ENCODE peak calls at places on chromosome 5, in eight cellular contexts. R is cardiac fibroblast; J is dorsolateral prefrontal cortex; D is heart right ventricle; C is WTC11; B is GM23338; X is nephron progenitor cell; Z is CD8-positive, alpha-beta T cell. N is an unnamed sample.

GRCh38 chr5:67639311-67639710 is 442.7 kb upstream of the CD180 start:
- DNase-seq in B (peak; percentile 15), X (no peak), R (no peak), Z (no peak), C (no peak), J (no peak), D (peak; percentile 37), N (no peak)

GRCh38 chr5:163948086-163948666 is 442.8 kb downstream of the MAT2B start:
- DNase-seq in B (no peak), Z (no peak), X (no peak), R (no peak), J (no peak), C (no peak), D (no peak), N (no peak)

GRCh38 chr5:111385970-111386831 is 126.1 kb downstream of the STARD4 start:
- DNase-seq in B (no peak), J (no peak), Z (no peak), C (no peak), R (no peak), D (no peak), X (no peak), N (no peak)

GRCh38 chr5:106877881-106878280 is 792.9 kb downstream of the EFNA5 start:
- DNase-seq in X (no peak), B (no peak), D (no peak), R (no peak), C (no peak), J (no peak), Z (no peak), N (no peak)

GRCh38 chr5:178383919-178384814 is 151.6 kb upstream of the PHYKPL start:
- DNase-seq in C (peak; percentile 40), J (no peak), Z (no peak), B (peak; percentile 47), D (peak; percentile 27), R (no peak), X (peak; percentile 39), N (no peak)

GRCh38 chr5:140977003-140977402 is 10.7 kb downstream of the PCDHAC2 start:
- DNase-seq in B (no peak), C (no peak), R (no peak), J (no peak), X (no peak), D (no peak), Z (no peak), N (no peak)

GRCh38 chr5:14107536-14107935 is 35.6 kb upstream of the TRIO start:
- DNase-seq in Z (no peak), C (no peak), R (no peak), B (no peak), J (no peak), D (no peak), X (no peak), N (no peak)

GRCh38 chr5:145585-146323 is 45.5 kb upstream of the LRRC14B start:
- DNase-seq in X (no peak), D (no peak), R (no peak), C (no peak), Z (no peak), B (no peak), J (no peak), N (no peak)

GRCh38 chr5:178389796-178390195 is 157.2 kb upstream of the PHYKPL start:
- DNase-seq in X (no peak), Z (no peak), D (no peak), C (no peak), R (no peak), J (peak; percentile 25), B (no peak), N (no peak)

GRCh38 chr5:180799902-180800801 is 2.5 kb downstream of the MGAT1 start:
- DNase-seq in Z (no peak), J (no peak), X (no peak), D (no peak), R (peak; percentile 52), B (no peak), C (no peak), N (no peak)

GRCh38 chr5:180798193-180798592 is 4.4 kb downstream of the MGAT1 start:
- DNase-seq in R (no peak), X (no peak), J (no peak), B (no peak), D (no peak), Z (no peak), C (no peak), N (no peak)

GRCh38 chr5:180797256-180798192 is 5.1 kb downstream of the MGAT1 start:
- DNase-seq in X (no peak), B (no peak), D (no peak), R (no peak), Z (no peak), C (no peak), J (no peak), N (no peak)

GRCh38 chr5:180801596-180802324 is 846 bp downstream of the MGAT1 start:
- DNase-seq in C (no peak), X (no peak), R (no peak), Z (no peak), J (no peak), B (no peak), D (no peak), N (no peak)

GRCh38 chr5:180799194-180799593 is 3.4 kb downstream of the MGAT1 start:
- DNase-seq in D (no peak), J (no peak), X (peak; percentile 50), C (peak; percentile 79), R (no peak), B (peak; percentile 81), Z (no peak), N (no peak)
- TF ChIP-seq CTCF in D (no peak), J (no peak), X (peak; percentile 32), C (peak; percentile 28), R (peak; percentile 15), B (peak; percentile 68), Z (no peak), N (no peak)

DNA sequence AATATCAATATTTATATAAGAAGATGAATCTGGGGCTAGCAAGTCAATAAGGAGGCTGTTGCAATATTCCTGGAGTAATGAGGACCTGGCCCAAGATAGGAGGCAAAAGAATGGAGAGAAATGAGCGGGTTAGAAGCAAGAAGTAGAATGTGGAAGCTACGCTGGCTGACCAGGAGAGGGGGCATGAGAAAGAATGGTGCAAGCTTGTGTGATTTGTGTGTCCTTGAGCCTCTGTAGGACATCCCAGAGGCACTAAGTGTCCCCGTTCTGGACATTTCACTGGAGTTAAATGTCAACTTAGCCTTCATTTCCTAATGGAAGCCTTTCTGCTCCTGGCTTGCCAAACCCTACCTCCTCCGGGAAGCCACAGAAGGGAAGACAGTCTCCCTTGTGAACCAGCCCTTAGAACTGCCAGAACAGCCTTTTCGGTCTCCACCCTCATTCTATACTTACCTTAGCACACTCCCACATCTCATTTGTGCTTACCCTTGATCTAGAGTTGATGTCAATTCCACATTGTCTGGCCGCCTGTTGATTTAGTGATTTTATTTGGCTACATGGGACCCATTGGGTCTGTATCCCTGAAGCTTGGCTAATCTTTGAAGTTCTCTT is 6.7 kb upstream of the PDE6A start:
- DNase-seq in C (no peak), Z (no peak), D (no peak), B (peak; percentile 48), X (no peak), R (no peak), J (no peak), N (no peak)
- TF ChIP-seq CTCF in C (no peak), Z (no peak), D (no peak), B (peak; percentile 33), X (no peak), R (peak; percentile 7), J (no peak), N (no peak)

DNA sequence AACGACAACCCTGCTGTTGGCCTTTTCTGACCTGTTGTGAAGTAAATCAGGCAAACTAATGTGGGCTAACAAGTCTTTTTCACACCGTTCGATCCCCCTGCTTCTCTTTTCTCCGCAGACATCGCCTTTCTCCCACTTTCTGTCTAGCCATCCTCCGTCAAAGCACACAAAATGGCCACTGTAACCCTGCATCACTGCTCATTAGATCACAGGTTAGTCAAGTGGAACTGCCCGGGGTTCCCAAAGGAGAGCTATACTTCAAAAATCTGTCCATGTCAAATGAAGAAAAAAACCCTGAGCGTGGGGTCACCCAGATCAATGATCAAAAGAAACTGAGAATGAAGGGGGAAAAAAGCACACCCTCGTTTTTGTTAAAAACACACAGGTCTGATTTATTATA is 212.1 kb downstream of the ARL15 start:
- DNase-seq in R (no peak), Z (no peak), D (no peak), B (peak; percentile 15), C (no peak), X (peak; percentile 42), J (no peak), N (no peak)
- TF ChIP-seq CTCF in R (no peak), Z (no peak), D (no peak), B (no peak), C (no peak), X (no peak), J (no peak), N (no peak)

DNA sequence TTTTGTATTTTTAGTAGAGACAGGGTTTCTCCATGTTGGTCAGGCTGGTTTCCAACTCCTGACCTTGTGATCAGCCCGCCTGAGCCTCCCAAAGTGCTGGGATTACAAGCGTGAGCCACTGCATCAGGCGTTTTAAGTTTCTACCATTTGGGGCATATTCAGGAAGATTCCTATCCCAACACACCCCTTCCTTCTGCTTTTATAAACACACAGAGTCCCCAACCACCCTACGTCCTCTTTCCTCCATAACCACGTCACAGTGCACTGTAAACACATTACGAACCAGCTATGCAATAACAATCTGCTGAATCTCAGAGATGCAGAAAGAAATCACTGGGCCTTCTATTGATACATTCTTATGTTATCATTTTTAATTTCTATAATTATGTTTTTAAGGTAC is 60.0 kb downstream of the KCNIP1 start:
- DNase-seq in J (no peak), Z (no peak), X (no peak), C (no peak), D (no peak), R (no peak), B (no peak), N (no peak)
- TF ChIP-seq CTCF in J (no peak), Z (no peak), X (no peak), C (no peak), D (no peak), R (no peak), B (no peak), N (no peak)

DNA sequence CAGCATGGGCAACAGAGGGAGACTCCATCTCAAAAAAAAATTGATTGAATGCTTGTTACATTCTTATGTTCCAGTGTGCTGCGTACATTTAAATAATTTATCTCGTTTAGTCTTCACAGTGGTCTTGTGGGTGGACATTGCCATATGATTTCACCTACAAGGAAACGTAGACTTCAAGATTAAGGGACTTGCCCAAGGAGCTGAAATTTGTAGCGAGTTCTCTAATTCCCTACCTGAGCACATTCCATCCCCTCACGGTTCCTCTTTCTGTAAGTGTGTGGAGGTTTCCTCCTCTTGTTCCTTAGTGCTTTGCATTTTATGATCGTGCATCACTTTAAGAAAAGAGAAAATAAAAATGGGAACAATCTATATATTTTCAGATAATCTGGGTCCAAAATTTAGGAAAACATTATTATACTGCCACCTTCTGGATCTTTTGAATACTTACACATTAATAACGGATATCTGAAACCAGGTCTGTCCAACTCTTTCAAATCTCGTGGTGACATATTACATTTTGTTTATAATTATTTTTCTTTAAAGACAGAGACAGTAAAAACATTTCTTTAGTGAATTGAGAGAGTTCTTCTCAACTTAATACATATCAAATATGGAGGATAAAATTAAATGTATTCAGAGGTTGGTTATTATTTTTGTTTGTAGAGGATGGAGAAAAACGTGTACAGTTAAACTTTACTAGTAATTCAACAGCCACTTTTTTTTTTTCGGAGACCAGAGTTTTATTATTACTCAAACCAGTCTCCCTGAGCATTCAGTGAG is 29.9 kb upstream of the C7 start:
- DNase-seq in C (no peak), J (no peak), R (peak; percentile 48), Z (no peak), X (no peak), B (peak; percentile 46), D (no peak), N (peak; percentile 41)
- TF ChIP-seq CTCF in C (peak; percentile 31), J (peak; percentile 54), R (peak; percentile 16), Z (peak; percentile 82), X (peak; percentile 59), B (peak; percentile 79), D (peak; percentile 26), N (peak; percentile 25)

GRCh38 chr5:127572930-127573329 is 55.5 kb downstream of the PRRC1 start:
- DNase-seq in R (peak; percentile 17), D (no peak), X (no peak), B (peak; percentile 28), Z (no peak), C (no peak), J (no peak), N (no peak)
- TF ChIP-seq CTCF in R (peak; percentile 16), D (no peak), X (no peak), B (peak; percentile 51), Z (no peak), C (no peak), J (no peak), N (no peak)